ENCODE peak calls at places on chromosomes 6 and 20, in nine cellular contexts. G, D, A, L, W, J, I, F and R are unnamed samples.

GRCh38 chr6:25601797-25602679 is 50.0 kb upstream of the SCGN start:
- DNase-seq in G (peak), J (no peak), D (peak), F (no peak), L (peak), I (no peak), W (peak), A (no peak), R (no peak)

GRCh38 chr6:17101422-17102257 is at the start of gene STMND1:
- DNase-seq in F (no peak), I (no peak), W (peak), D (peak), A (no peak), G (peak), J (no peak), L (no peak), R (no peak)

GRCh38 chr6:24831771-24832718 is 33.3 kb upstream of the ARMH2 start:
- DNase-seq in G (no peak), F (no peak), D (no peak), A (no peak), W (peak), I (no peak), L (no peak), J (no peak), R (no peak)

GRCh38 chr20:36835025-36835424 is 40.9 kb upstream of the TLDC2 start:
- DNase-seq in F (no peak), W (no peak), J (no peak), G (no peak), A (no peak), L (no peak), I (no peak), D (no peak), R (no peak)

GRCh38 chr6:140485740-140486467 is 1111.5 kb upstream of the CITED2 start:
- DNase-seq in G (no peak), J (no peak), I (no peak), A (no peak), F (no peak), L (peak), W (peak), D (no peak), R (no peak)

GRCh38 chr6:16633961-16634360 is 127.3 kb downstream of the ATXN1 start:
- DNase-seq in J (no peak), F (no peak), D (no peak), L (no peak), W (no peak), G (no peak), I (no peak), A (no peak), R (no peak)

GRCh38 chr6:12148317-12148801 is 136.2 kb downstream of the HIVEP1 start:
- DNase-seq in W (peak), G (no peak), D (no peak), F (no peak), J (no peak), I (no peak), L (peak), A (no peak), R (no peak)

GRCh38 chr6:129634411-129635230 is 75.4 kb downstream of the ARHGAP18 start:
- DNase-seq in W (no peak), G (no peak), I (no peak), A (no peak), F (no peak), D (no peak), J (no peak), L (no peak), R (no peak)

GRCh38 chr6:133983099-133983939 is 30.3 kb downstream of the TBPL1 start:
- DNase-seq in W (no peak), F (peak), A (no peak), G (no peak), J (peak), L (no peak), D (no peak), I (no peak), R (peak)

GRCh38 chr6:117615981-117616961 is 14.0 kb upstream of the GOPC start:
- DNase-seq in F (peak), W (no peak), L (peak), D (no peak), I (no peak), G (no peak), J (no peak), A (no peak), R (peak)

GRCh38 chr6:75234126-75234865 is 9.3 kb downstream of the COX7A2 start:
- DNase-seq in W (no peak), F (no peak), D (no peak), A (no peak), G (no peak), I (no peak), J (no peak), L (no peak), R (no peak)

GRCh38 chr20:41180599-41181333 is 43.4 kb downstream of the PLCG1 start:
- DNase-seq in J (peak), G (no peak), W (no peak), I (no peak), D (no peak), A (peak), L (no peak), F (no peak), R (no peak)